ENCODE peak calls at places on chromosomes 1 and 21, in seven cellular contexts. K, Q, G, D, L, C and S are unnamed samples.

GRCh38 chr1:11341881-11342552 is 69.0 kb downstream of the UBIAD1 start:
- DNase-seq in C (no peak), D (no peak), Q (no peak), K (no peak), L (no peak), G (no peak), S (no peak)

GRCh38 chr1:223186800-223187199 is 43.8 kb upstream of the TLR5 start:
- DNase-seq in G (no peak), D (no peak), Q (no peak), L (no peak), K (no peak), C (no peak), S (no peak)

GRCh38 chr1:18573170-18573569 is 57.5 kb upstream of the PAX7 start:
- DNase-seq in K (no peak), L (no peak), C (no peak), D (no peak), G (no peak), Q (no peak), S (no peak)

GRCh38 chr1:46403916-46404315 is 9.8 kb downstream of the FAAH start:
- DNase-seq in D (no peak), Q (no peak), K (no peak), G (no peak), L (no peak), C (no peak), S (no peak)

GRCh38 chr21:36021251-36021837 is 39.0 kb downstream of the SETD4 start:
- DNase-seq in L (no peak), D (no peak), K (no peak), G (no peak), Q (no peak), C (no peak), S (no peak)

GRCh38 chr1:110616587-110616986 is 10.4 kb upstream of the KCNA2 start:
- DNase-seq in D (peak), L (peak), C (peak), Q (no peak), K (no peak), G (no peak), S (no peak)

GRCh38 chr1:203680765-203681164 is 54.1 kb downstream of the ATP2B4 start:
- DNase-seq in C (no peak), K (no peak), G (no peak), L (no peak), Q (no peak), D (no peak), S (no peak)

GRCh38 chr1:111082421-111083192 is 57.3 kb downstream of the DRAM2 start:
- DNase-seq in D (peak), L (no peak), K (no peak), C (no peak), G (no peak), Q (no peak), S (peak)

GRCh38 chr1:11134352-11135266 is 34.9 kb upstream of the EXOSC10 start:
- DNase-seq in K (no peak), C (no peak), G (peak), Q (no peak), L (no peak), D (no peak), S (peak)

GRCh38 chr1:25731626-25732370 is 68.2 kb upstream of the SELENON start:
- DNase-seq in L (no peak), K (no peak), Q (no peak), D (no peak), C (no peak), G (no peak), S (no peak)

GRCh38 chr1:23596382-23597358 is 37.4 kb upstream of the ID3 start:
- DNase-seq in Q (no peak), C (no peak), D (no peak), L (no peak), G (no peak), K (no peak), S (no peak)

GRCh38 chr1:227355542-227356270 is 37.4 kb upstream of the CDC42BPA start:
- DNase-seq in K (no peak), D (no peak), G (no peak), C (no peak), L (no peak), Q (no peak), S (no peak)

GRCh38 chr1:77282187-77282865 is 507 bp downstream of the AK5 start:
- DNase-seq in Q (peak), D (no peak), L (peak), C (no peak), K (peak), G (peak), S (peak)

GRCh38 chr1:26218906-26219494 is 15.0 kb upstream of the CEP85 start:
- DNase-seq in L (peak), D (no peak), Q (no peak), C (no peak), K (no peak), G (peak), S (no peak)

GRCh38 chr21:26918318-26919065 is 48.4 kb downstream of the ADAMTS5 start:
- DNase-seq in G (no peak), L (no peak), K (no peak), D (peak), C (no peak), Q (no peak), S (no peak)

GRCh38 chr1:186923434-186923833 is 94.7 kb downstream of the PLA2G4A start:
- DNase-seq in Q (no peak), D (no peak), G (no peak), C (no peak), K (no peak), L (no peak), S (no peak)

GRCh38 chr1:155261888-155262673 is at the start of gene SCAMP3:
- DNase-seq in Q (peak), K (peak), L (peak), G (peak), C (peak), D (peak), S (peak)

GRCh38 chr1:84690397-84691138 is at the start of gene SSX2IP:
- DNase-seq in C (peak), D (peak), L (peak), Q (peak), K (peak), G (peak), S (peak)

GRCh38 chr1:240878631-240879030 is 266.7 kb upstream of the GREM2 start:
- DNase-seq in D (no peak), L (no peak), C (no peak), K (no peak), Q (no peak), G (no peak), S (peak)

GRCh38 chr1:28087614-28088167 is 719 bp downstream of the EYA3 start:
- DNase-seq in D (no peak), Q (peak), G (no peak), C (no peak), K (peak), L (no peak), S (no peak)

GRCh38 chr1:205481629-205482071 is 22.8 kb upstream of the CDK18 start:
- DNase-seq in G (no peak), K (no peak), C (no peak), L (peak), Q (no peak), D (no peak), S (no peak)

GRCh38 chr1:109995536-109995935 is 11.0 kb downstream of the AHCYL1 start:
- DNase-seq in G (no peak), L (no peak), K (no peak), D (no peak), Q (no peak), C (no peak), S (no peak)

GRCh38 chr1:156623946-156624813 is 5.0 kb downstream of the HAPLN2 start:
- DNase-seq in Q (peak), K (no peak), L (peak), G (peak), D (peak), C (peak), S (no peak)

GRCh38 chr21:34569381-34569979 is 45.4 kb downstream of the RCAN1 start:
- DNase-seq in Q (no peak), K (no peak), G (no peak), D (no peak), L (no peak), C (no peak), S (no peak)

GRCh38 chr1:65792671-65793358 is at the start of gene PDE4B:
- DNase-seq in D (peak), C (peak), L (peak), K (no peak), G (no peak), Q (no peak), S (peak)

GRCh38 chr1:221118176-221118937 is 239.1 kb downstream of the HLX start:
- DNase-seq in C (no peak), K (no peak), L (no peak), Q (no peak), G (no peak), D (no peak), S (no peak)

GRCh38 chr1:63592536-63593302 is 492 bp upstream of the PGM1 start:
- DNase-seq in Q (no peak), D (no peak), K (no peak), L (no peak), C (peak), G (no peak), S (no peak)

GRCh38 chr1:244349103-244349531 is 102.6 kb downstream of the ADSS2 start:
- DNase-seq in L (no peak), Q (no peak), G (no peak), K (no peak), C (no peak), D (peak), S (no peak)

GRCh38 chr21:26124421-26124833 is 46.1 kb downstream of the APP start:
- DNase-seq in Q (no peak), C (no peak), G (no peak), L (no peak), D (peak), K (no peak), S (peak)

GRCh38 chr1:224745924-224746323 is 129.8 kb downstream of the CNIH3 start:
- DNase-seq in L (no peak), K (no peak), Q (no peak), D (no peak), C (no peak), G (no peak), S (no peak)

GRCh38 chr1:54485417-54485816 is 62.6 kb upstream of the ACOT11 start:
- DNase-seq in Q (no peak), C (peak), D (no peak), G (no peak), K (no peak), L (no peak), S (no peak)

GRCh38 chr1:18997508-18997907 is 41.0 kb upstream of the IFFO2 start:
- DNase-seq in Q (no peak), L (no peak), D (no peak), K (no peak), G (no peak), C (no peak), S (no peak)